ENCODE peak calls at places on chromosomes 11 and 22, in six cellular contexts. One of them, this sample, is unnamed.

GRCh38 chr22:44550666-44551491 is 52.8 kb upstream of the RTL6 start:
- DNase-seq in A549: peak
- DNase-seq in K562: no peak
- DNase-seq in WTC11: no peak
- DNase-seq in endothelial cell of umbilical vein: peak
- DNase-seq in HepG2: no peak
- DNase-seq in this sample: no peak

GRCh38 chr22:22928666-22929380 is 41.2 kb downstream of the IGLL5 start:
- DNase-seq in A549: no peak
- DNase-seq in K562: no peak
- DNase-seq in WTC11: no peak
- DNase-seq in endothelial cell of umbilical vein: no peak
- DNase-seq in HepG2: no peak
- DNase-seq in this sample: no peak

GRCh38 chr11:72293910-72294533 is 50.0 kb upstream of the PHOX2A start:
- DNase-seq in A549: no peak
- DNase-seq in K562: no peak
- DNase-seq in WTC11: no peak
- DNase-seq in endothelial cell of umbilical vein: no peak
- DNase-seq in HepG2: no peak
- DNase-seq in this sample: no peak

GRCh38 chr11:119423459-119424254 is 685 bp upstream of the THY1 start:
- DNase-seq in A549: no peak
- DNase-seq in K562: no peak
- DNase-seq in WTC11: no peak
- DNase-seq in endothelial cell of umbilical vein: no peak
- DNase-seq in HepG2: no peak
- DNase-seq in this sample: no peak

GRCh38 chr11:59754494-59754858 is 700 bp upstream of the STX3 start:
- DNase-seq in A549: peak
- DNase-seq in K562: no peak
- DNase-seq in WTC11: peak
- DNase-seq in endothelial cell of umbilical vein: no peak
- DNase-seq in HepG2: no peak
- DNase-seq in this sample: no peak

GRCh38 chr22:24920029-24920428 is 26.5 kb downstream of the LHFPL7 start:
- DNase-seq in A549: no peak
- DNase-seq in K562: no peak
- DNase-seq in WTC11: no peak
- DNase-seq in endothelial cell of umbilical vein: no peak
- DNase-seq in HepG2: no peak
- DNase-seq in this sample: no peak

GRCh38 chr11:44875056-44875455 is 75.6 kb downstream of the TP53I11 start:
- DNase-seq in A549: no peak
- DNase-seq in K562: no peak
- DNase-seq in WTC11: no peak
- DNase-seq in endothelial cell of umbilical vein: no peak
- DNase-seq in HepG2: no peak
- DNase-seq in this sample: no peak

GRCh38 chr11:1434941-1435340 is 45.2 kb downstream of the BRSK2 start:
- DNase-seq in A549: no peak
- DNase-seq in K562: no peak
- DNase-seq in WTC11: no peak
- DNase-seq in endothelial cell of umbilical vein: no peak
- DNase-seq in HepG2: no peak
- DNase-seq in this sample: no peak

GRCh38 chr11:103601230-103601846 is 435.1 kb upstream of the DDI1 start:
- DNase-seq in A549: peak
- DNase-seq in K562: peak
- DNase-seq in WTC11: peak
- DNase-seq in endothelial cell of umbilical vein: peak
- DNase-seq in HepG2: peak
- DNase-seq in this sample: peak

GRCh38 chr11:44979536-44980399 is 29.1 kb upstream of the TP53I11 start:
- DNase-seq in A549: peak
- DNase-seq in K562: no peak
- DNase-seq in WTC11: no peak
- DNase-seq in endothelial cell of umbilical vein: peak
- DNase-seq in HepG2: no peak
- DNase-seq in this sample: no peak

GRCh38 chr11:47259178-47259977 is 1.6 kb downstream of the NR1H3 start:
- DNase-seq in A549: peak
- DNase-seq in K562: no peak
- DNase-seq in WTC11: peak
- DNase-seq in endothelial cell of umbilical vein: peak
- DNase-seq in HepG2: peak
- DNase-seq in this sample: no peak

GRCh38 chr11:11211186-11211585 is 141.9 kb downstream of the CSNK2A3 start:
- DNase-seq in A549: no peak
- DNase-seq in K562: no peak
- DNase-seq in WTC11: no peak
- DNase-seq in endothelial cell of umbilical vein: no peak
- DNase-seq in HepG2: no peak
- DNase-seq in this sample: no peak

GRCh38 chr11:10743354-10744035 is 7.6 kb upstream of the CTR9 start:
- DNase-seq in A549: no peak
- DNase-seq in K562: no peak
- DNase-seq in WTC11: no peak
- DNase-seq in endothelial cell of umbilical vein: no peak
- DNase-seq in HepG2: no peak
- DNase-seq in this sample: no peak

GRCh38 chr11:45155058-45155551 is 8.7 kb downstream of the PRDM11 start:
- DNase-seq in A549: no peak
- DNase-seq in K562: no peak
- DNase-seq in WTC11: no peak
- DNase-seq in endothelial cell of umbilical vein: no peak
- DNase-seq in HepG2: no peak
- DNase-seq in this sample: no peak

GRCh38 chr11:36455658-36456111 is 54.4 kb downstream of the TRAF6 start:
- DNase-seq in A549: peak
- DNase-seq in K562: no peak
- DNase-seq in WTC11: no peak
- DNase-seq in endothelial cell of umbilical vein: peak
- DNase-seq in HepG2: no peak
- DNase-seq in this sample: no peak

DNA sequence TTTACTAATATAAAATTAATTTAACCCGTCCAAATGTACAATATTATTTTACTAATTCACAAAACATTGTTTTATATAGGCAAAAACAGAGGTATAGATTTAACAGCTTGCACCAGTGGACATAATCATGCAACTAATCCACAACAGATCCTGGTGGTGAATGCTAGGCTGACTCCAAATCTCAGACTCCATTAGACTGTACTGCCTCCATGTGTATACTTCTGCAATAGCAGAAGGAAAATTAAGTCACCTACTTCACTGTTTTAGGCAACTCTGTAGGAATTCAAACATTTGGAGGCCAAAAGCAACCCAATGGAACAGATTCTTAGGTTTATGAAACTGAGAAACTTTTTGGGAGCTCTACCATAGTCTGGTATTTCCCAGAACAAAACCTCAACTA is 30.0 kb upstream of the RAB39A start:
- DNase-seq in A549: peak
- DNase-seq in K562: no peak
- DNase-seq in WTC11: no peak
- DNase-seq in endothelial cell of umbilical vein: peak
- DNase-seq in HepG2: peak
- DNase-seq in this sample: no peak
- TF ChIP-seq JUN in A549: no peak
- TF ChIP-seq JUN in K562: no peak
- TF ChIP-seq JUN in WTC11: no peak
- TF ChIP-seq JUN in endothelial cell of umbilical vein: no peak
- TF ChIP-seq JUN in HepG2: no peak
- TF ChIP-seq JUN in this sample: no peak

GRCh38 chr22:41963453-41964105 is 5.7 kb upstream of the SEPTIN3 start:
- DNase-seq in A549: no peak
- DNase-seq in K562: no peak
- DNase-seq in WTC11: no peak
- DNase-seq in endothelial cell of umbilical vein: no peak
- DNase-seq in HepG2: no peak
- DNase-seq in this sample: no peak
- TF ChIP-seq JUN in A549: no peak
- TF ChIP-seq JUN in K562: no peak
- TF ChIP-seq JUN in WTC11: no peak
- TF ChIP-seq JUN in endothelial cell of umbilical vein: no peak
- TF ChIP-seq JUN in HepG2: no peak
- TF ChIP-seq JUN in this sample: no peak

GRCh38 chr11:128669491-128669890 is 24.4 kb upstream of the FLI1 start:
- DNase-seq in A549: no peak
- DNase-seq in K562: no peak
- DNase-seq in WTC11: no peak
- DNase-seq in endothelial cell of umbilical vein: no peak
- DNase-seq in HepG2: no peak
- DNase-seq in this sample: no peak
- TF ChIP-seq JUN in A549: no peak
- TF ChIP-seq JUN in K562: no peak
- TF ChIP-seq JUN in WTC11: no peak
- TF ChIP-seq JUN in endothelial cell of umbilical vein: no peak
- TF ChIP-seq JUN in HepG2: no peak
- TF ChIP-seq JUN in this sample: no peak

GRCh38 chr22:32541481-32541880 is 66.9 kb downstream of the FBXO7 start:
- DNase-seq in A549: no peak
- DNase-seq in K562: no peak
- DNase-seq in WTC11: no peak
- DNase-seq in endothelial cell of umbilical vein: no peak
- DNase-seq in HepG2: no peak
- DNase-seq in this sample: no peak

GRCh38 chr22:32542332-32543019 is 67.9 kb downstream of the FBXO7 start:
- DNase-seq in A549: no peak
- DNase-seq in K562: no peak
- DNase-seq in WTC11: no peak
- DNase-seq in endothelial cell of umbilical vein: no peak
- DNase-seq in HepG2: no peak
- DNase-seq in this sample: no peak

GRCh38 chr22:32543020-32543357 is 68.4 kb downstream of the FBXO7 start:
- DNase-seq in A549: no peak
- DNase-seq in K562: no peak
- DNase-seq in WTC11: no peak
- DNase-seq in endothelial cell of umbilical vein: no peak
- DNase-seq in HepG2: no peak
- DNase-seq in this sample: no peak

GRCh38 chr22:32538516-32538915 is 63.9 kb downstream of the FBXO7 start:
- DNase-seq in A549: no peak
- DNase-seq in K562: no peak
- DNase-seq in WTC11: no peak
- DNase-seq in endothelial cell of umbilical vein: no peak
- DNase-seq in HepG2: no peak
- DNase-seq in this sample: no peak

GRCh38 chr22:32539631-32540449 is 65.2 kb downstream of the FBXO7 start:
- DNase-seq in A549: peak
- DNase-seq in K562: no peak
- DNase-seq in WTC11: no peak
- DNase-seq in endothelial cell of umbilical vein: no peak
- DNase-seq in HepG2: no peak
- DNase-seq in this sample: no peak
- TF ChIP-seq JUN in A549: no peak
- TF ChIP-seq JUN in K562: no peak
- TF ChIP-seq JUN in WTC11: no peak
- TF ChIP-seq JUN in endothelial cell of umbilical vein: no peak
- TF ChIP-seq JUN in HepG2: peak
- TF ChIP-seq JUN in this sample: no peak

DNA sequence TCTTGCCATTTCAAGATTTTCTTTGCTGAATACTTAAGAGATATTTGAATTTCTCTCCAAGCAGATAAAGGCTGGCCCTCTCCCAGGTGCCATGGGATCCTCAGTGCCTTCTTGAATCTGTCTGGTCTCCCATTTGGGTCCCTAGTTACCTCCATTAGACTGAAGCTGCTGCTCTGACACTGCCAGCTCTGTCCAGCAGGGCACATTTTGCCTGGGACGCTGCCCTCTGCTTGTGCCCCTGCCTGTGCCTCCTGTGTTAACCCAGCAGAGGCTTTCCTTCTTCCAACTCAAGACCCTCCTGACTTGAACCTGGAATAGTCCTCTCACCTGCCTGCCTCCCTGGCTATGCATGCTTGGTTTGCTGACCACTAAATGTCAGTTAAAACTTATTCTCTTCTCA is 406.3 kb downstream of the BUD13 start:
- DNase-seq in A549: no peak
- DNase-seq in K562: no peak
- DNase-seq in WTC11: no peak
- DNase-seq in endothelial cell of umbilical vein: no peak
- DNase-seq in HepG2: no peak
- DNase-seq in this sample: no peak
- TF ChIP-seq JUN in A549: no peak
- TF ChIP-seq JUN in K562: no peak
- TF ChIP-seq JUN in WTC11: no peak
- TF ChIP-seq JUN in endothelial cell of umbilical vein: no peak
- TF ChIP-seq JUN in HepG2: no peak
- TF ChIP-seq JUN in this sample: no peak

DNA sequence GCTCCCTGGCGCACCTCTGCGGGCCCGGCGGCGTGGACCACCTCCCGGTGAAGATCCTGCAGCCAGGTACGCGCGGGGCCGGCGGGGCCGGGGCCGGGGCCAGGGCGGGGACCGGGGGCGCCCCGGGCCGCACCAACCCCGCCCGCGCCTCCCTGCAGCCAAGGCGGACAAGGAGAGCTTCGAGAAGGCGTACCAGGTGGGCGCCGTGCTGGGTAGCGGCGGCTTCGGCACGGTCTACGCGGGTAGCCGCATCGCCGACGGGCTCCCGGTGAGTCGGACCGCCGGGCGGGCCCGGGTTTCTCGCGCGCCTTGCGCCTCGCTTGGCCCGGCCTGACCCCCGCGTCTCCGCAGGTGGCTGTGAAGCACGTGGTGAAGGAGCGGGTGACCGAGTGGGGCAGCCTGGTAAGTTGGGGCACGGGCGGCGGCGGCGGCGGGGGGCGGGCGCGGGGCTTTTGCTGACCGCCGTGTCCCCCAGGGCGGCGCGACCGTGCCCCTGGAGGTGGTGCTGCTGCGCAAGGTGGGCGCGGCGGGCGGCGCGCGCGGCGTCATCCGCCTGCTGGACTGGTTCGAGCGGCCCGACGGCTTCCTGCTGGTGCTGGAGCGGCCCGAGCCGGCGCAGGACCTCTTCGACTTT is 512 bp downstream of the PIM3 start:
- DNase-seq in A549: peak
- DNase-seq in K562: peak
- DNase-seq in WTC11: peak
- DNase-seq in endothelial cell of umbilical vein: peak
- DNase-seq in HepG2: no peak
- DNase-seq in this sample: peak
- TF ChIP-seq JUN in A549: no peak
- TF ChIP-seq JUN in K562: no peak
- TF ChIP-seq JUN in WTC11: no peak
- TF ChIP-seq JUN in endothelial cell of umbilical vein: no peak
- TF ChIP-seq JUN in HepG2: no peak
- TF ChIP-seq JUN in this sample: no peak

GRCh38 chr22:29128891-29129643 is 56.2 kb downstream of the KREMEN1 start:
- DNase-seq in A549: no peak
- DNase-seq in K562: no peak
- DNase-seq in WTC11: no peak
- DNase-seq in endothelial cell of umbilical vein: no peak
- DNase-seq in HepG2: no peak
- DNase-seq in this sample: no peak
- TF ChIP-seq JUN in A549: no peak
- TF ChIP-seq JUN in K562: no peak
- TF ChIP-seq JUN in WTC11: no peak
- TF ChIP-seq JUN in endothelial cell of umbilical vein: no peak
- TF ChIP-seq JUN in HepG2: no peak
- TF ChIP-seq JUN in this sample: no peak

GRCh38 chr11:120827820-120828219 is 196.1 kb upstream of the TBCEL start:
- DNase-seq in A549: no peak
- DNase-seq in K562: no peak
- DNase-seq in WTC11: no peak
- DNase-seq in endothelial cell of umbilical vein: no peak
- DNase-seq in HepG2: no peak
- DNase-seq in this sample: no peak
- TF ChIP-seq JUN in A549: no peak
- TF ChIP-seq JUN in K562: no peak
- TF ChIP-seq JUN in WTC11: no peak
- TF ChIP-seq JUN in endothelial cell of umbilical vein: no peak
- TF ChIP-seq JUN in HepG2: no peak
- TF ChIP-seq JUN in this sample: no peak

This sample was measured in H1.